ENCODE peak calls at places on chromosomes 2 and 18, in six cellular contexts. L is Caco-2, I is Daoy, J is heart right ventricle, H is cardiac fibroblast, Q is activated T-cell treated with anti-CD3 and anti-CD28 coated beads for 1 hour. P is an unnamed sample.

GRCh38 chr2:217691516-217691915 is 311.3 kb downstream of the TNS1 start:
- DNase-seq in L (no peak), I (no peak), J (no peak), H (no peak), Q (no peak), P (no peak)

GRCh38 chr2:147551331-147551730 is 293.5 kb upstream of the ACVR2A start:
- DNase-seq in L (no peak), I (no peak), J (no peak), H (no peak), Q (no peak), P (no peak)

GRCh38 chr18:35063875-35064274 is 22.7 kb downstream of the MAPRE2 start:
- DNase-seq in L (no peak), I (no peak), J (no peak), H (no peak), Q (no peak), P (no peak)

GRCh38 chr2:10985901-10986535 is 74.3 kb downstream of the KCNF1 start:
- DNase-seq in L (no peak), I (no peak), J (no peak), H (no peak), Q (no peak), P (no peak)

GRCh38 chr2:27445615-27446014 is 3.4 kb downstream of the KRTCAP3 start:
- DNase-seq in L (no peak), I (no peak), J (no peak), H (no peak), Q (no peak), P (no peak)

GRCh38 chr2:119182046-119182445 is 23.5 kb upstream of the C1QL2 start:
- DNase-seq in L (no peak), I (no peak), J (no peak), H (no peak), Q (no peak), P (no peak)

GRCh38 chr18:78584167-78585022 is 395.2 kb upstream of the SALL3 start:
- DNase-seq in L (no peak), I (no peak), J (no peak), H (no peak), Q (no peak), P (no peak)

GRCh38 chr2:20594957-20595356 is 55.9 kb downstream of the HS1BP3 start:
- DNase-seq in L (no peak), I (no peak), J (no peak), H (no peak), Q (no peak), P (no peak)

GRCh38 chr2:56749152-56749752 is 565.5 kb downstream of the CCDC85A start:
- DNase-seq in L (no peak), I (peak; percentile 11), J (no peak), H (peak; percentile 65), Q (no peak), P (no peak)

GRCh38 chr2:122885436-122885835 is 1130.0 kb downstream of the TSN start:
- DNase-seq in L (no peak), I (no peak), J (no peak), H (no peak), Q (no peak), P (no peak)

GRCh38 chr2:30765876-30766470 is 41.3 kb downstream of the CAPN13 start:
- DNase-seq in L (no peak), I (no peak), J (no peak), H (no peak), Q (no peak), P (no peak)

GRCh38 chr18:76462326-76462694 is 32.7 kb downstream of the ZNF516 start:
- DNase-seq in L (no peak), I (no peak), J (no peak), H (no peak), Q (no peak), P (no peak)

GRCh38 chr2:221262651-221263050 is 309.5 kb downstream of the EPHA4 start:
- DNase-seq in L (peak; percentile 77), I (no peak), J (no peak), H (no peak), Q (no peak), P (no peak)

GRCh38 chr2:58950795-58951462 is 709.8 kb upstream of the FANCL start:
- DNase-seq in L (no peak), I (no peak), J (peak; percentile 44), H (no peak), Q (no peak), P (no peak)

GRCh38 chr2:239116456-239117246 is 268.8 kb downstream of the TWIST2 start:
- DNase-seq in L (no peak), I (peak; percentile 54), J (no peak), H (no peak), Q (no peak), P (peak; percentile 57)

GRCh38 chr18:45687617-45688016 is 36.4 kb upstream of the SLC14A1 start:
- DNase-seq in L (no peak), I (no peak), J (no peak), H (no peak), Q (no peak), P (no peak)

GRCh38 chr2:173058097-173058496 is 17.5 kb upstream of the MAP3K20 start:
- DNase-seq in L (no peak), I (no peak), J (no peak), H (peak; percentile 50), Q (no peak), P (no peak)

GRCh38 chr18:21740724-21741510 is at the start of gene MIB1:
- DNase-seq in L (peak; percentile 56), I (no peak), J (peak; percentile 64), H (no peak), Q (peak; percentile 99), P (peak; percentile 64)